ENCODE peak calls at places on chromosomes 3 and 15, in nine cellular contexts. B is AG08396; L is anterior cingulate cortex; Q is activated naive CD4-positive, alpha-beta T cell; F is nephron progenitor cell; A is naive thymus-derived CD8-positive, alpha-beta T cell; U is right lobe of liver; X is chondrocyte; C is activated CD4-positive, alpha-beta T cell treated with anti-CD3 and anti-CD28 coated beads for 1 hour. P is an unnamed sample.

GRCh38 chr15:49227602-49228001 is 57.6 kb downstream of the GALK2 start:
- DNase-seq in B (no peak), X (no peak), F (no peak), C (no peak), U (no peak), Q (no peak), L (no peak), A (no peak), P (no peak)

GRCh38 chr3:43923101-43923979 is 232.6 kb downstream of the ABHD5 start:
- DNase-seq in Q (no peak), B (no peak), A (no peak), L (peak; percentile 46), C (no peak), F (peak; percentile 43), U (no peak), X (no peak), P (no peak)

GRCh38 chr3:170699158-170700053 is 113.5 kb upstream of the SLC7A14 start:
- DNase-seq in U (no peak), Q (no peak), A (no peak), B (no peak), L (no peak), F (no peak), C (no peak), X (no peak), P (no peak)

GRCh38 chr15:32956006-32956405 is 238.2 kb downstream of the GREM1 start:
- DNase-seq in Q (no peak), B (peak; percentile 58), L (no peak), X (no peak), F (peak; percentile 13), U (no peak), A (no peak), C (no peak), P (no peak)

GRCh38 chr3:99684678-99685077 is 46.3 kb downstream of the COL8A1 start:
- DNase-seq in Q (no peak), B (no peak), C (no peak), X (no peak), L (no peak), F (no peak), A (no peak), U (no peak), P (no peak)

GRCh38 chr3:18591120-18591519 is 166.0 kb upstream of the SATB1 start:
- DNase-seq in C (no peak), A (no peak), B (no peak), Q (no peak), U (no peak), L (no peak), X (no peak), F (no peak), P (no peak)

GRCh38 chr15:81809543-81809942 is 236.3 kb downstream of the MEX3B start:
- DNase-seq in U (no peak), Q (no peak), L (no peak), F (no peak), B (no peak), A (no peak), X (no peak), C (no peak), P (peak; percentile 23)

GRCh38 chr3:128378631-128379347 is 87.9 kb downstream of the DNAJB8 start:
- DNase-seq in L (no peak), A (no peak), X (no peak), F (peak; percentile 46), C (no peak), Q (no peak), U (peak; percentile 79), B (peak; percentile 75), P (no peak)

GRCh38 chr15:74808073-74808839 is 4.4 kb upstream of the LMAN1L start:
- DNase-seq in Q (no peak), C (no peak), A (no peak), U (peak; percentile 93), L (no peak), X (no peak), B (no peak), F (no peak), P (no peak)

GRCh38 chr3:38235466-38235865 is 30.1 kb upstream of the SLC22A13 start:
- DNase-seq in B (no peak), X (no peak), C (no peak), Q (no peak), U (no peak), L (no peak), F (no peak), A (no peak), P (no peak)

GRCh38 chr3:114362815-114363214 is 69.0 kb downstream of the TIGIT start:
- DNase-seq in U (no peak), X (no peak), C (no peak), Q (no peak), A (no peak), L (no peak), F (no peak), B (peak; percentile 32), P (peak; percentile 42)

GRCh38 chr3:196524527-196524926 is 9.4 kb upstream of the SMCO1 start:
- DNase-seq in L (no peak), U (no peak), A (no peak), B (no peak), C (no peak), F (no peak), Q (no peak), X (no peak), P (no peak)

GRCh38 chr3:99789322-99789721 is 28.3 kb upstream of the CMSS1 start:
- DNase-seq in U (no peak), L (no peak), C (no peak), X (no peak), Q (no peak), F (peak; percentile 23), A (no peak), B (peak; percentile 60), P (no peak)

GRCh38 chr3:43178891-43179366 is 73.0 kb upstream of the POMGNT2 start:
- DNase-seq in L (no peak), Q (no peak), X (no peak), A (no peak), U (peak; percentile 80), B (no peak), C (no peak), F (no peak), P (no peak)

GRCh38 chr3:78977073-78977472 is 790.7 kb downstream of the ROBO1 start:
- DNase-seq in L (no peak), U (no peak), X (no peak), Q (no peak), B (no peak), F (no peak), A (no peak), C (no peak), P (no peak)

GRCh38 chr15:29815000-29815704 is 7.1 kb downstream of the TJP1 start:
- DNase-seq in L (no peak), C (no peak), B (peak; percentile 25), X (no peak), U (no peak), Q (no peak), A (no peak), F (no peak), P (no peak)

GRCh38 chr3:17025594-17026139 is 140.9 kb downstream of the PLCL2 start:
- DNase-seq in U (no peak), F (no peak), B (no peak), X (no peak), Q (no peak), C (no peak), A (no peak), L (no peak), P (no peak)